ENCODE peak calls at places on chromosomes 7 and 10, in eight cellular contexts. M is foreskin fibroblast; F is stomach; U is brain microvascular endothelial cell; J is NT2/D1; Q is GDM1; V is HAP-1; I is stimulated activated CD8-positive, alpha-beta memory T cell treated with anti-CD3 and anti-CD28 coated beads, Interleukin-15, amount 100 ng/mL, for 48 hours. Z is an unnamed sample.

GRCh38 chr7:150909192-150909591 is 56.9 kb downstream of the AOC1 start:
- DNase-seq in I (no peak), J (no peak), U (no peak), F (no peak), V (no peak), M (no peak), Q (peak), Z (no peak)

GRCh38 chr10:128047337-128047736 is 78.9 kb downstream of the MKI67 start:
- DNase-seq in V (no peak), F (peak), U (peak), J (no peak), M (no peak), I (peak), Q (peak), Z (peak)

GRCh38 chr10:119509909-119510451 is 32.5 kb downstream of the RGS10 start:
- DNase-seq in U (no peak), I (no peak), J (no peak), F (peak), M (no peak), V (no peak), Q (no peak), Z (no peak)

GRCh38 chr10:132120734-132121510 is 55.2 kb downstream of the JAKMIP3 start:
- DNase-seq in J (no peak), F (no peak), V (no peak), U (no peak), M (no peak), Q (no peak), I (no peak), Z (no peak)

GRCh38 chr7:17005277-17005676 is 123.5 kb upstream of the AGR3 start:
- DNase-seq in F (no peak), Q (no peak), M (no peak), I (no peak), V (no peak), U (no peak), J (no peak), Z (no peak)

GRCh38 chr10:88213206-88213605 is 349.8 kb downstream of the PTEN start:
- DNase-seq in J (no peak), Q (no peak), I (no peak), M (no peak), V (no peak), F (no peak), U (no peak), Z (no peak)

GRCh38 chr10:77192402-77192801 is 445.2 kb downstream of the KCNMA1 start:
- DNase-seq in I (no peak), Q (no peak), V (no peak), M (no peak), F (no peak), J (no peak), U (no peak), Z (no peak)

GRCh38 chr7:28410628-28411578 is 1.4 kb upstream of the CREB5 start:
- DNase-seq in Q (no peak), I (no peak), F (no peak), J (no peak), U (peak), V (peak), M (no peak), Z (no peak)

GRCh38 chr7:42722726-42723125 is 189.1 kb downstream of the C7orf25 start:
- DNase-seq in Q (no peak), V (no peak), F (no peak), I (no peak), U (no peak), J (no peak), M (no peak), Z (no peak)

GRCh38 chr7:74253331-74253730 is 868 bp downstream of the RFC2 start:
- DNase-seq in M (no peak), F (no peak), U (no peak), I (no peak), Q (no peak), V (no peak), J (no peak), Z (no peak)

GRCh38 chr7:84022686-84023308 is 171.8 kb downstream of the SEMA3A start:
- DNase-seq in F (peak), Q (no peak), I (no peak), J (no peak), M (no peak), U (no peak), V (no peak), Z (no peak)